ENCODE peak calls at places on chromosomes 3 and 15, in ten cellular contexts. Z is activated CD8-positive, alpha-beta memory T cell treated with anti-CD3 and anti-CD28 coated beads for 1 hour; O is NCI-H774; V is left colon; L is ecto neural progenitor cell; Y is endodermal cell; N is T-helper 2 cell; K is NCI-H1105 treated with DMSO at 0.1 percent for 48 hours; W is suprapubic skin; J is iPS-NIHi11. F is an unnamed sample.

GRCh38 chr3:115386347-115386746 is 237.0 kb upstream of the GAP43 start:
- DNase-seq in Z (no peak), W (no peak), O (no peak), V (no peak), J (no peak), N (no peak), Y (peak), L (no peak), K (no peak), F (no peak)

GRCh38 chr3:65412591-65412990 is 626.1 kb downstream of the MAGI1 start:
- DNase-seq in Y (peak), L (no peak), Z (no peak), K (peak), V (peak), J (no peak), W (no peak), O (peak), N (no peak), F (no peak)

GRCh38 chr3:175186511-175186910 is 327.4 kb downstream of the NAALADL2 start:
- DNase-seq in N (no peak), V (no peak), O (no peak), Z (no peak), Y (no peak), J (no peak), K (no peak), W (no peak), L (no peak), F (no peak)

GRCh38 chr15:101358895-101359294 is 63.8 kb upstream of the SNRPA1 start:
- DNase-seq in W (no peak), Y (peak), O (no peak), Z (no peak), K (no peak), N (no peak), J (no peak), V (no peak), L (no peak), F (peak)

GRCh38 chr3:177262396-177262795 is 65.1 kb upstream of the TBL1XR1 start:
- DNase-seq in K (no peak), Z (no peak), V (no peak), W (no peak), J (peak), N (no peak), Y (peak), L (no peak), O (no peak), F (no peak)

GRCh38 chr3:175073209-175073905 is 214.2 kb downstream of the NAALADL2 start:
- DNase-seq in K (peak), O (no peak), V (no peak), L (no peak), W (no peak), Z (no peak), N (no peak), J (no peak), Y (no peak), F (no peak)

GRCh38 chr15:40958146-40958545 is 4.9 kb downstream of the CHAC1 start:
- DNase-seq in K (no peak), V (no peak), L (no peak), Z (no peak), J (no peak), W (no peak), N (no peak), O (no peak), Y (no peak), F (no peak)

GRCh38 chr3:184765730-184766074 is 46.3 kb upstream of the VPS8 start:
- DNase-seq in K (no peak), N (no peak), J (no peak), O (no peak), V (peak), Y (no peak), W (no peak), L (no peak), Z (no peak), F (no peak)

GRCh38 chr15:89150762-89151305 is 62.6 kb downstream of the ABHD2 start:
- DNase-seq in W (no peak), L (no peak), O (peak), V (no peak), Y (no peak), N (no peak), Z (no peak), J (no peak), K (no peak), F (no peak)